ENCODE peak calls at places on chromosome 2, in eight cellular contexts. Q, L, M, D, X, E, T and B are unnamed samples.

GRCh38 chr2:224135881-224136280 is 96.8 kb upstream of the SERPINE2 start:
- DNase-seq in X (no peak), M (no peak), E (no peak), T (no peak), Q (no peak), D (no peak), L (no peak), B (no peak)

GRCh38 chr2:134128746-134129145 is 125.1 kb upstream of the MGAT5 start:
- DNase-seq in T (no peak), L (no peak), Q (no peak), E (no peak), M (no peak), D (no peak), X (no peak), B (no peak)

GRCh38 chr2:152407204-152407721 is 72.3 kb downstream of the FMNL2 start:
- DNase-seq in E (no peak), T (no peak), Q (peak), M (no peak), D (no peak), X (no peak), L (peak), B (no peak)

GRCh38 chr2:138777996-138778395 is 2.2 kb downstream of the NXPH2 start:
- DNase-seq in M (no peak), X (no peak), T (no peak), E (no peak), D (no peak), Q (no peak), L (no peak), B (no peak)

GRCh38 chr2:203444738-203445137 is 90.4 kb downstream of the RAPH1 start:
- DNase-seq in D (no peak), M (no peak), T (no peak), L (no peak), E (no peak), Q (no peak), X (no peak), B (no peak)

GRCh38 chr2:207727256-207727655 is 15.8 kb downstream of the CCNYL1 start:
- DNase-seq in D (no peak), X (no peak), E (no peak), Q (no peak), L (no peak), T (no peak), M (no peak), B (no peak)

GRCh38 chr2:173545364-173545734 is 190.7 kb downstream of the CDCA7 start:
- DNase-seq in T (no peak), Q (no peak), E (no peak), X (no peak), M (no peak), L (no peak), D (no peak), B (no peak)

GRCh38 chr2:121147766-121148165 is 137.2 kb downstream of the TFCP2L1 start:
- DNase-seq in X (no peak), L (no peak), T (no peak), D (no peak), Q (no peak), E (no peak), M (no peak), B (no peak)

GRCh38 chr2:101991731-101992145 is at the start of gene IL1R2:
- DNase-seq in X (no peak), M (no peak), L (no peak), D (no peak), Q (peak), E (no peak), T (no peak), B (no peak)

GRCh38 chr2:208033701-208034502 is 8.6 kb upstream of the PLEKHM3 start:
- DNase-seq in M (no peak), Q (peak), X (no peak), L (peak), D (no peak), E (no peak), T (peak), B (peak)

GRCh38 chr2:185689906-185690539 is 48.6 kb upstream of the FSIP2 start:
- DNase-seq in M (no peak), L (no peak), Q (no peak), T (peak), X (no peak), D (no peak), E (no peak), B (no peak)

GRCh38 chr2:20071397-20072383 is 20.3 kb upstream of the LAPTM4A start:
- DNase-seq in Q (no peak), E (no peak), M (peak), L (no peak), D (no peak), X (no peak), T (no peak), B (no peak)

GRCh38 chr2:178296394-178297090 is 102.2 kb downstream of the OSBPL6 start:
- DNase-seq in T (no peak), Q (no peak), D (no peak), M (no peak), X (no peak), E (no peak), L (no peak), B (no peak)

GRCh38 chr2:194550702-194551101 is 1106.3 kb upstream of the SLC39A10 start:
- DNase-seq in D (no peak), M (no peak), T (no peak), X (no peak), E (no peak), L (no peak), Q (no peak), B (no peak)

GRCh38 chr2:126385441-126385840 is 270.5 kb upstream of the GYPC start:
- DNase-seq in M (no peak), E (no peak), T (no peak), D (no peak), X (no peak), L (no peak), Q (no peak), B (no peak)